ENCODE peak calls at places on chromosomes 3 and 15, in six cellular contexts. U, K, P, D, T and E are unnamed samples.

GRCh38 chr3:182118081-182118480 is 406.4 kb downstream of the SOX2 start:
- DNase-seq in P (no peak), D (no peak), T (no peak), U (no peak), K (peak), E (no peak)

GRCh38 chr3:148861277-148861869 is 3.7 kb upstream of the CPA3 start:
- DNase-seq in P (peak), U (no peak), K (peak), T (no peak), D (peak), E (peak)

GRCh38 chr15:58190419-58190818 is 52.2 kb downstream of the AQP9 start:
- DNase-seq in U (no peak), D (no peak), K (peak), P (no peak), T (no peak), E (no peak)

GRCh38 chr3:104040896-104041295 is 1325.8 kb upstream of the ALCAM start:
- DNase-seq in P (no peak), T (no peak), K (no peak), U (no peak), D (no peak), E (no peak)

GRCh38 chr3:4752201-4753072 is 226.8 kb upstream of the BHLHE40 start:
- DNase-seq in P (no peak), T (no peak), K (no peak), D (no peak), U (peak), E (peak)

GRCh38 chr3:113773381-113773780 is 26.5 kb downstream of the ATP6V1A start:
- DNase-seq in T (no peak), K (no peak), D (no peak), U (no peak), P (no peak), E (no peak)

GRCh38 chr15:99019558-99020540 is 12.3 kb upstream of the PGPEP1L start:
- DNase-seq in K (peak), T (no peak), D (no peak), P (no peak), U (no peak), E (peak)

GRCh38 chr15:27797765-27798164 is 301.4 kb downstream of the OCA2 start:
- DNase-seq in D (no peak), U (no peak), T (no peak), K (no peak), P (no peak), E (peak)

GRCh38 chr3:71130516-71131384 is 452.8 kb downstream of the FOXP1 start:
- DNase-seq in D (peak), U (peak), K (peak), P (no peak), T (peak), E (peak)

GRCh38 chr15:85485956-85486567 is 105.7 kb downstream of the AKAP13 start:
- DNase-seq in D (peak), P (peak), U (peak), K (peak), T (peak), E (peak)

GRCh38 chr3:57757642-57758297 is 1.7 kb downstream of the SLMAP start:
- DNase-seq in P (peak), K (no peak), D (no peak), U (no peak), T (no peak), E (peak)

GRCh38 chr15:78051622-78052405 is 25.7 kb downstream of the TBC1D2B start:
- DNase-seq in U (no peak), D (peak), P (no peak), K (no peak), T (no peak), E (no peak)

GRCh38 chr15:101433396-101433795 is 56.1 kb downstream of the PCSK6 start:
- DNase-seq in D (no peak), K (no peak), U (no peak), T (no peak), P (no peak), E (no peak)

GRCh38 chr15:36784717-36785116 is 205.3 kb downstream of the CDIN1 start:
- DNase-seq in P (no peak), U (no peak), K (no peak), T (no peak), D (no peak), E (no peak)

GRCh38 chr3:122932251-122932967 is 95.2 kb downstream of the SEMA5B start:
- DNase-seq in U (no peak), T (no peak), P (no peak), D (no peak), K (peak), E (no peak)

GRCh38 chr3:72891053-72891855 is 3.4 kb downstream of the GXYLT2 start:
- DNase-seq in U (no peak), D (no peak), T (no peak), K (no peak), P (peak), E (no peak)

GRCh38 chr3:71728632-71729342 is 3.6 kb upstream of the EIF4E3 start:
- DNase-seq in U (no peak), P (peak), D (no peak), K (no peak), T (no peak), E (peak)

GRCh38 chr3:126509565-126510322 is 7.8 kb downstream of the UROC1 start:
- DNase-seq in K (no peak), P (no peak), U (no peak), T (no peak), D (no peak), E (no peak)

GRCh38 chr3:177776656-177777055 is 579.4 kb upstream of the TBL1XR1 start:
- DNase-seq in K (peak), P (no peak), U (no peak), T (no peak), D (no peak), E (peak)

GRCh38 chr3:114518409-114518808 is 224.6 kb downstream of the TIGIT start:
- DNase-seq in T (no peak), D (no peak), K (no peak), U (no peak), P (no peak), E (no peak)

GRCh38 chr3:4734454-4734853 is 241.3 kb downstream of the ITPR1 start:
- DNase-seq in K (no peak), D (peak), P (no peak), U (no peak), T (no peak), E (no peak)

GRCh38 chr15:101042320-101042719 is 123.2 kb downstream of the LRRK1 start:
- DNase-seq in D (no peak), K (no peak), P (no peak), U (no peak), T (no peak), E (no peak)

GRCh38 chr3:122055215-122055614 is at the start of gene CD86:
- DNase-seq in U (no peak), T (no peak), K (no peak), D (no peak), P (no peak), E (no peak)